ENCODE peak calls at places on chromosomes 6 and 20, in seven cellular contexts. One of them, this sample, is unnamed.

GRCh38 chr20:44057698-44058675 is 129.0 kb downstream of the JPH2 start:
- DNase-seq in AML-193: no peak
- DNase-seq in amygdala: no peak
- DNase-seq in pancreas: no peak
- DNase-seq in H9: no peak
- DNase-seq in H54: no peak
- DNase-seq in ovary: no peak
- DNase-seq in this sample: no peak

GRCh38 chr6:96783307-96783706 is 54.0 kb downstream of the GPR63 start:
- DNase-seq in AML-193: no peak
- DNase-seq in amygdala: no peak
- DNase-seq in pancreas: peak
- DNase-seq in H9: no peak
- DNase-seq in H54: no peak
- DNase-seq in ovary: no peak
- DNase-seq in this sample: no peak

GRCh38 chr6:100913400-100914276 is 32.5 kb upstream of the ASCC3 start:
- DNase-seq in AML-193: no peak
- DNase-seq in amygdala: no peak
- DNase-seq in pancreas: no peak
- DNase-seq in H9: peak
- DNase-seq in H54: no peak
- DNase-seq in ovary: no peak
- DNase-seq in this sample: no peak

GRCh38 chr6:15401769-15402250 is 155.9 kb downstream of the JARID2 start:
- DNase-seq in AML-193: no peak
- DNase-seq in amygdala: no peak
- DNase-seq in pancreas: no peak
- DNase-seq in H9: no peak
- DNase-seq in H54: no peak
- DNase-seq in ovary: no peak
- DNase-seq in this sample: no peak

GRCh38 chr6:85364354-85364753 is 85.5 kb upstream of the NT5E start:
- DNase-seq in AML-193: no peak
- DNase-seq in amygdala: no peak
- DNase-seq in pancreas: no peak
- DNase-seq in H9: no peak
- DNase-seq in H54: peak
- DNase-seq in ovary: no peak
- DNase-seq in this sample: no peak

GRCh38 chr6:29071831-29072723 is 15.0 kb downstream of the OR2B3 start:
- DNase-seq in AML-193: peak
- DNase-seq in amygdala: no peak
- DNase-seq in pancreas: no peak
- DNase-seq in H9: peak
- DNase-seq in H54: peak
- DNase-seq in ovary: no peak
- DNase-seq in this sample: no peak

GRCh38 chr6:166442131-166442530 is 59.4 kb upstream of the MPC1 start:
- DNase-seq in AML-193: no peak
- DNase-seq in amygdala: no peak
- DNase-seq in pancreas: no peak
- DNase-seq in H9: no peak
- DNase-seq in H54: no peak
- DNase-seq in ovary: no peak
- DNase-seq in this sample: no peak

GRCh38 chr20:36018208-36018988 is 50.0 kb downstream of the CNBD2 start:
- DNase-seq in AML-193: no peak
- DNase-seq in amygdala: no peak
- DNase-seq in pancreas: no peak
- DNase-seq in H9: no peak
- DNase-seq in H54: no peak
- DNase-seq in ovary: peak
- DNase-seq in this sample: no peak

GRCh38 chr20:11178946-11179654 is 505.3 kb upstream of the JAG1 start:
- DNase-seq in AML-193: no peak
- DNase-seq in amygdala: no peak
- DNase-seq in pancreas: no peak
- DNase-seq in H9: no peak
- DNase-seq in H54: peak
- DNase-seq in ovary: no peak
- DNase-seq in this sample: no peak

GRCh38 chr6:150667977-150668716 is 68.5 kb downstream of the PLEKHG1 start:
- DNase-seq in AML-193: no peak
- DNase-seq in amygdala: no peak
- DNase-seq in pancreas: peak
- DNase-seq in H9: no peak
- DNase-seq in H54: no peak
- DNase-seq in ovary: peak
- DNase-seq in this sample: peak

GRCh38 chr6:69732640-69733039 is 64.2 kb downstream of the LMBRD1 start:
- DNase-seq in AML-193: peak
- DNase-seq in amygdala: no peak
- DNase-seq in pancreas: no peak
- DNase-seq in H9: no peak
- DNase-seq in H54: no peak
- DNase-seq in ovary: no peak
- DNase-seq in this sample: peak

GRCh38 chr6:106974337-106974998 is at the start of gene CD24:
- DNase-seq in AML-193: no peak
- DNase-seq in amygdala: no peak
- DNase-seq in pancreas: peak
- DNase-seq in H9: peak
- DNase-seq in H54: no peak
- DNase-seq in ovary: no peak
- DNase-seq in this sample: no peak

GRCh38 chr6:119224095-119224701 is 125.4 kb downstream of the MAN1A1 start:
- DNase-seq in AML-193: no peak
- DNase-seq in amygdala: no peak
- DNase-seq in pancreas: no peak
- DNase-seq in H9: no peak
- DNase-seq in H54: no peak
- DNase-seq in ovary: no peak
- DNase-seq in this sample: no peak

GRCh38 chr6:44660561-44661220 is 273.2 kb downstream of the CDC5L start:
- DNase-seq in AML-193: no peak
- DNase-seq in amygdala: no peak
- DNase-seq in pancreas: no peak
- DNase-seq in H9: no peak
- DNase-seq in H54: no peak
- DNase-seq in ovary: no peak
- DNase-seq in this sample: no peak

GRCh38 chr20:17873410-17874270 is 95.0 kb downstream of the SNX5 start:
- DNase-seq in AML-193: no peak
- DNase-seq in amygdala: no peak
- DNase-seq in pancreas: peak
- DNase-seq in H9: peak
- DNase-seq in H54: peak
- DNase-seq in ovary: peak
- DNase-seq in this sample: no peak

GRCh38 chr6:14987490-14987889 is 258.4 kb upstream of the JARID2 start:
- DNase-seq in AML-193: no peak
- DNase-seq in amygdala: no peak
- DNase-seq in pancreas: no peak
- DNase-seq in H9: no peak
- DNase-seq in H54: no peak
- DNase-seq in ovary: no peak
- DNase-seq in this sample: no peak

GRCh38 chr6:46573140-46573539 is 79.5 kb downstream of the CYP39A1 start:
- DNase-seq in AML-193: no peak
- DNase-seq in amygdala: no peak
- DNase-seq in pancreas: no peak
- DNase-seq in H9: no peak
- DNase-seq in H54: no peak
- DNase-seq in ovary: no peak
- DNase-seq in this sample: no peak

GRCh38 chr20:51579137-51579536 is 36.6 kb upstream of the NFATC2 start:
- DNase-seq in AML-193: no peak
- DNase-seq in amygdala: no peak
- DNase-seq in pancreas: no peak
- DNase-seq in H9: no peak
- DNase-seq in H54: peak
- DNase-seq in ovary: no peak
- DNase-seq in this sample: no peak

GRCh38 chr20:57941121-57941522 is 231.3 kb upstream of the PMEPA1 start:
- DNase-seq in AML-193: no peak
- DNase-seq in amygdala: no peak
- DNase-seq in pancreas: peak
- DNase-seq in H9: no peak
- DNase-seq in H54: no peak
- DNase-seq in ovary: peak
- DNase-seq in this sample: no peak

GRCh38 chr6:143166247-143166695 is 105.6 kb downstream of the AIG1 start:
- DNase-seq in AML-193: no peak
- DNase-seq in amygdala: no peak
- DNase-seq in pancreas: no peak
- DNase-seq in H9: no peak
- DNase-seq in H54: no peak
- DNase-seq in ovary: no peak
- DNase-seq in this sample: no peak

GRCh38 chr6:109631403-109631802 is 59.6 kb downstream of the AK9 start:
- DNase-seq in AML-193: no peak
- DNase-seq in amygdala: no peak
- DNase-seq in pancreas: no peak
- DNase-seq in H9: no peak
- DNase-seq in H54: no peak
- DNase-seq in ovary: no peak
- DNase-seq in this sample: no peak

GRCh38 chr6:4402477-4402976 is 267.2 kb upstream of the ECI2 start:
- DNase-seq in AML-193: no peak
- DNase-seq in amygdala: no peak
- DNase-seq in pancreas: no peak
- DNase-seq in H9: no peak
- DNase-seq in H54: peak
- DNase-seq in ovary: no peak
- DNase-seq in this sample: no peak

GRCh38 chr6:100803264-100803663 is 77.9 kb downstream of the ASCC3 start:
- DNase-seq in AML-193: no peak
- DNase-seq in amygdala: no peak
- DNase-seq in pancreas: no peak
- DNase-seq in H9: no peak
- DNase-seq in H54: no peak
- DNase-seq in ovary: no peak
- DNase-seq in this sample: no peak

GRCh38 chr6:34934516-34934915 is 45.5 kb downstream of the ANKS1A start:
- DNase-seq in AML-193: no peak
- DNase-seq in amygdala: no peak
- DNase-seq in pancreas: peak
- DNase-seq in H9: no peak
- DNase-seq in H54: no peak
- DNase-seq in ovary: peak
- DNase-seq in this sample: no peak

GRCh38 chr6:53042112-53042511 is 23.1 kb upstream of the FBXO9 start:
- DNase-seq in AML-193: no peak
- DNase-seq in amygdala: no peak
- DNase-seq in pancreas: no peak
- DNase-seq in H9: no peak
- DNase-seq in H54: peak
- DNase-seq in ovary: no peak
- DNase-seq in this sample: no peak

GRCh38 chr20:63854766-63855362 is 6.4 kb upstream of the ABHD16B start:
- DNase-seq in AML-193: no peak
- DNase-seq in amygdala: no peak
- DNase-seq in pancreas: no peak
- DNase-seq in H9: no peak
- DNase-seq in H54: no peak
- DNase-seq in ovary: peak
- DNase-seq in this sample: no peak

GRCh38 chr6:25138024-25138696 is 141.0 kb upstream of the CARMIL1 start:
- DNase-seq in AML-193: peak
- DNase-seq in amygdala: no peak
- DNase-seq in pancreas: no peak
- DNase-seq in H9: no peak
- DNase-seq in H54: peak
- DNase-seq in ovary: peak
- DNase-seq in this sample: no peak

GRCh38 chr6:43355862-43356590 is 13.4 kb downstream of the ZNF318 start:
- DNase-seq in AML-193: peak
- DNase-seq in amygdala: no peak
- DNase-seq in pancreas: no peak
- DNase-seq in H9: peak
- DNase-seq in H54: no peak
- DNase-seq in ovary: no peak
- DNase-seq in this sample: no peak

GRCh38 chr6:37622639-37623038 is 75.0 kb downstream of the MDGA1 start:
- DNase-seq in AML-193: no peak
- DNase-seq in amygdala: no peak
- DNase-seq in pancreas: no peak
- DNase-seq in H9: no peak
- DNase-seq in H54: no peak
- DNase-seq in ovary: no peak
- DNase-seq in this sample: no peak

This sample was measured in hippocampal formation.